ENCODE peak calls at places on chromosomes 7 and 10, in five cellular contexts. I is M059J, S is T-helper 9 cell, L is SJCRH30, R is germinal center. Z is an unnamed sample.

GRCh38 chr7:4879401-4880081 is 4.0 kb downstream of the RADIL start:
- DNase-seq in I (no peak), S (no peak), R (no peak), L (no peak), Z (no peak)

GRCh38 chr10:35127289-35127891 is 744 bp downstream of the CREM start:
- DNase-seq in I (peak; percentile 50), R (peak; percentile 43), S (peak; percentile 55), L (peak; percentile 58), Z (peak; percentile 62)

GRCh38 chr7:128982105-128982504 is 44.4 kb downstream of the IRF5 start:
- DNase-seq in L (no peak), I (no peak), S (no peak), R (no peak), Z (no peak)

GRCh38 chr10:14552010-14552409 is 221.3 kb upstream of the FRMD4A start:
- DNase-seq in S (no peak), R (no peak), I (no peak), L (no peak), Z (no peak)

GRCh38 chr10:10892290-10892875 is 125.3 kb upstream of the CELF2 start:
- DNase-seq in S (no peak), I (no peak), R (no peak), L (no peak), Z (peak; percentile 51)

GRCh38 chr10:96960872-96961271 is 128.8 kb downstream of the LCOR start:
- DNase-seq in R (no peak), S (no peak), L (no peak), I (no peak), Z (no peak)

GRCh38 chr7:70434376-70434775 is 697.6 kb upstream of the GALNT17 start:
- DNase-seq in L (no peak), S (no peak), I (peak; percentile 2), R (peak; percentile 18), Z (no peak)

GRCh38 chr10:130687566-130687965 is 551.4 kb downstream of the GLRX3 start:
- DNase-seq in L (no peak), S (no peak), R (no peak), I (no peak), Z (no peak)

GRCh38 chr7:133860628-133861135 is 266.5 kb upstream of the LRGUK start:
- DNase-seq in I (no peak), R (no peak), L (no peak), S (no peak), Z (no peak)

GRCh38 chr7:95933618-95934017 is 161.3 kb downstream of the DYNC1I1 start:
- DNase-seq in L (peak; percentile 22), S (no peak), R (no peak), I (no peak), Z (no peak)

GRCh38 chr7:49294611-49295010 is 370.3 kb downstream of the CDC14C start:
- DNase-seq in R (no peak), L (no peak), I (no peak), S (no peak), Z (no peak)

GRCh38 chr10:103701380-103702222 is 153.8 kb downstream of the SH3PXD2A start:
- DNase-seq in S (no peak), R (no peak), L (no peak), I (no peak), Z (no peak)

GRCh38 chr7:135499818-135500217 is 10.1 kb downstream of the CNOT4 start:
- DNase-seq in S (no peak), L (no peak), I (no peak), R (no peak), Z (no peak)

GRCh38 chr7:1908823-1909420 is 238.8 kb downstream of the ELFN1 start:
- DNase-seq in I (no peak), L (no peak), S (no peak), R (no peak), Z (no peak)

GRCh38 chr10:132104471-132105301 is 38.9 kb downstream of the JAKMIP3 start:
- DNase-seq in R (no peak), L (no peak), S (no peak), I (no peak), Z (no peak)

GRCh38 chr7:46205478-46205877 is 284.4 kb upstream of the IGFBP3 start:
- DNase-seq in I (no peak), S (no peak), R (no peak), L (no peak), Z (no peak)

GRCh38 chr7:130432886-130433285 is 7.9 kb downstream of the CEP41 start:
- DNase-seq in S (no peak), I (peak; percentile 64), R (no peak), L (no peak), Z (peak; percentile 69)

GRCh38 chr10:52568309-52568708 is 204.3 kb downstream of the MBL2 start:
- DNase-seq in R (no peak), I (peak; percentile 18), L (no peak), S (no peak), Z (peak; percentile 13)

GRCh38 chr10:97714401-97715258 is 1.1 kb downstream of the MARVELD1 start:
- DNase-seq in R (peak; percentile 60), S (no peak), I (peak; percentile 75), L (peak; percentile 82), Z (peak; percentile 69)

GRCh38 chr10:122127943-122128342 is 139.0 kb downstream of the TACC2 start:
- DNase-seq in R (no peak), I (peak; percentile 62), L (peak; percentile 78), S (no peak), Z (peak; percentile 70)

GRCh38 chr7:32479574-32480200 is 10.5 kb downstream of the LSM5 start:
- DNase-seq in S (no peak), R (peak; percentile 29), I (peak; percentile 55), L (peak; percentile 39), Z (peak; percentile 65)

GRCh38 chr7:75688200-75689136 is 50.3 kb downstream of the HIP1 start:
- DNase-seq in L (peak; percentile 100), R (peak; percentile 44), S (no peak), I (no peak), Z (peak; percentile 83)

GRCh38 chr10:71211053-71211452 is 1.3 kb upstream of the UNC5B start:
- DNase-seq in R (no peak), S (no peak), I (no peak), L (no peak), Z (no peak)

GRCh38 chr10:75708060-75708459 is 276.6 kb downstream of the LRMDA start:
- DNase-seq in I (no peak), L (no peak), R (no peak), S (no peak), Z (no peak)

GRCh38 chr7:114084381-114085312 is 165.8 kb upstream of the PPP1R3A start:
- DNase-seq in L (peak; percentile 78), S (no peak), I (peak; percentile 28), R (peak; percentile 13), Z (no peak)

GRCh38 chr7:148856035-148856881 is 27.8 kb downstream of the EZH2 start:
- DNase-seq in S (peak; percentile 40), L (peak; percentile 17), R (peak; percentile 73), I (peak; percentile 19), Z (peak; percentile 19)

Z was measured in LHCN-M2.